ENCODE peak calls at places on chromosomes 16 and 17, in ten cellular contexts. One of them, this sample, is unnamed.

GRCh38 chr17:73292031-73292531 is 19.7 kb downstream of the CDC42EP4 start:
- ATAC-seq in activated T-cell treated with anti-CD3 and anti-CD28 coated beads, Interleukin-2, amount 50 U/mL, for 4 hours: no peak
- ATAC-seq in GM12878: peak
- ATAC-seq in activated CD8-positive, alpha-beta T cell treated with anti-CD3 and anti-CD28 coated beads, Interleukin-2, amount 10 ng/mL, durations not matched to agents 7 days and 5 days: no peak
- ATAC-seq in left lobe of liver: peak
- ATAC-seq in stimulated activated effector memory CD8-positive, alpha-beta T cell treated with anti-CD3 and anti-CD28 coated beads, Interleukin-12 subunit alpha, Interleukin-12 subunit beta, amount 100 ng/mL, for 72 hours: no peak
- ATAC-seq in sciatic nerve: peak
- ATAC-seq in lower lobe of right lung: no peak
- ATAC-seq in GM23338: no peak
- ATAC-seq in CD4-positive, alpha-beta T cell: no peak
- ATAC-seq in this sample: peak

GRCh38 chr16:84368327-84368996 is at the start of gene ATP2C2:
- ATAC-seq in activated T-cell treated with anti-CD3 and anti-CD28 coated beads, Interleukin-2, amount 50 U/mL, for 4 hours: no peak
- ATAC-seq in GM12878: no peak
- ATAC-seq in activated CD8-positive, alpha-beta T cell treated with anti-CD3 and anti-CD28 coated beads, Interleukin-2, amount 10 ng/mL, durations not matched to agents 7 days and 5 days: peak
- ATAC-seq in left lobe of liver: peak
- ATAC-seq in stimulated activated effector memory CD8-positive, alpha-beta T cell treated with anti-CD3 and anti-CD28 coated beads, Interleukin-12 subunit alpha, Interleukin-12 subunit beta, amount 100 ng/mL, for 72 hours: no peak
- ATAC-seq in sciatic nerve: no peak
- ATAC-seq in lower lobe of right lung: peak
- ATAC-seq in GM23338: peak
- ATAC-seq in CD4-positive, alpha-beta T cell: no peak
- ATAC-seq in this sample: no peak

GRCh38 chr17:82076785-82077591 is 11.4 kb upstream of the DUS1L start:
- ATAC-seq in activated T-cell treated with anti-CD3 and anti-CD28 coated beads, Interleukin-2, amount 50 U/mL, for 4 hours: no peak
- ATAC-seq in GM12878: peak
- ATAC-seq in activated CD8-positive, alpha-beta T cell treated with anti-CD3 and anti-CD28 coated beads, Interleukin-2, amount 10 ng/mL, durations not matched to agents 7 days and 5 days: no peak
- ATAC-seq in left lobe of liver: peak
- ATAC-seq in stimulated activated effector memory CD8-positive, alpha-beta T cell treated with anti-CD3 and anti-CD28 coated beads, Interleukin-12 subunit alpha, Interleukin-12 subunit beta, amount 100 ng/mL, for 72 hours: peak
- ATAC-seq in sciatic nerve: peak
- ATAC-seq in lower lobe of right lung: peak
- ATAC-seq in GM23338: peak
- ATAC-seq in CD4-positive, alpha-beta T cell: no peak
- ATAC-seq in this sample: no peak

GRCh38 chr16:20889625-20890275 is 10.4 kb downstream of the DCUN1D3 start:
- ATAC-seq in activated T-cell treated with anti-CD3 and anti-CD28 coated beads, Interleukin-2, amount 50 U/mL, for 4 hours: no peak
- ATAC-seq in GM12878: no peak
- ATAC-seq in activated CD8-positive, alpha-beta T cell treated with anti-CD3 and anti-CD28 coated beads, Interleukin-2, amount 10 ng/mL, durations not matched to agents 7 days and 5 days: no peak
- ATAC-seq in left lobe of liver: peak
- ATAC-seq in stimulated activated effector memory CD8-positive, alpha-beta T cell treated with anti-CD3 and anti-CD28 coated beads, Interleukin-12 subunit alpha, Interleukin-12 subunit beta, amount 100 ng/mL, for 72 hours: no peak
- ATAC-seq in sciatic nerve: no peak
- ATAC-seq in lower lobe of right lung: peak
- ATAC-seq in GM23338: peak
- ATAC-seq in CD4-positive, alpha-beta T cell: no peak
- ATAC-seq in this sample: no peak

GRCh38 chr16:75580-76501 is 2.2 kb upstream of the MPG start:
- ATAC-seq in activated T-cell treated with anti-CD3 and anti-CD28 coated beads, Interleukin-2, amount 50 U/mL, for 4 hours: no peak
- ATAC-seq in GM12878: no peak
- ATAC-seq in activated CD8-positive, alpha-beta T cell treated with anti-CD3 and anti-CD28 coated beads, Interleukin-2, amount 10 ng/mL, durations not matched to agents 7 days and 5 days: no peak
- ATAC-seq in left lobe of liver: no peak
- ATAC-seq in stimulated activated effector memory CD8-positive, alpha-beta T cell treated with anti-CD3 and anti-CD28 coated beads, Interleukin-12 subunit alpha, Interleukin-12 subunit beta, amount 100 ng/mL, for 72 hours: no peak
- ATAC-seq in sciatic nerve: peak
- ATAC-seq in lower lobe of right lung: peak
- ATAC-seq in GM23338: peak
- ATAC-seq in CD4-positive, alpha-beta T cell: no peak
- ATAC-seq in this sample: no peak

GRCh38 chr17:49901460-49902331 is 53.8 kb upstream of the TAC4 start:
- ATAC-seq in activated T-cell treated with anti-CD3 and anti-CD28 coated beads, Interleukin-2, amount 50 U/mL, for 4 hours: peak
- ATAC-seq in GM12878: no peak
- ATAC-seq in activated CD8-positive, alpha-beta T cell treated with anti-CD3 and anti-CD28 coated beads, Interleukin-2, amount 10 ng/mL, durations not matched to agents 7 days and 5 days: no peak
- ATAC-seq in left lobe of liver: no peak
- ATAC-seq in stimulated activated effector memory CD8-positive, alpha-beta T cell treated with anti-CD3 and anti-CD28 coated beads, Interleukin-12 subunit alpha, Interleukin-12 subunit beta, amount 100 ng/mL, for 72 hours: no peak
- ATAC-seq in sciatic nerve: no peak
- ATAC-seq in lower lobe of right lung: peak
- ATAC-seq in GM23338: peak
- ATAC-seq in CD4-positive, alpha-beta T cell: no peak
- ATAC-seq in this sample: no peak

GRCh38 chr17:683499-684254 is 31.0 kb downstream of the VPS53 start:
- ATAC-seq in activated T-cell treated with anti-CD3 and anti-CD28 coated beads, Interleukin-2, amount 50 U/mL, for 4 hours: no peak
- ATAC-seq in GM12878: no peak
- ATAC-seq in activated CD8-positive, alpha-beta T cell treated with anti-CD3 and anti-CD28 coated beads, Interleukin-2, amount 10 ng/mL, durations not matched to agents 7 days and 5 days: no peak
- ATAC-seq in left lobe of liver: no peak
- ATAC-seq in stimulated activated effector memory CD8-positive, alpha-beta T cell treated with anti-CD3 and anti-CD28 coated beads, Interleukin-12 subunit alpha, Interleukin-12 subunit beta, amount 100 ng/mL, for 72 hours: peak
- ATAC-seq in sciatic nerve: no peak
- ATAC-seq in lower lobe of right lung: no peak
- ATAC-seq in GM23338: no peak
- ATAC-seq in CD4-positive, alpha-beta T cell: no peak
- ATAC-seq in this sample: peak

GRCh38 chr17:1271441-1271840 is 1.2 kb downstream of the BHLHA9 start:
- ATAC-seq in activated T-cell treated with anti-CD3 and anti-CD28 coated beads, Interleukin-2, amount 50 U/mL, for 4 hours: no peak
- ATAC-seq in GM12878: no peak
- ATAC-seq in activated CD8-positive, alpha-beta T cell treated with anti-CD3 and anti-CD28 coated beads, Interleukin-2, amount 10 ng/mL, durations not matched to agents 7 days and 5 days: no peak
- ATAC-seq in left lobe of liver: no peak
- ATAC-seq in stimulated activated effector memory CD8-positive, alpha-beta T cell treated with anti-CD3 and anti-CD28 coated beads, Interleukin-12 subunit alpha, Interleukin-12 subunit beta, amount 100 ng/mL, for 72 hours: no peak
- ATAC-seq in sciatic nerve: no peak
- ATAC-seq in lower lobe of right lung: no peak
- ATAC-seq in GM23338: no peak
- ATAC-seq in CD4-positive, alpha-beta T cell: no peak
- ATAC-seq in this sample: no peak

GRCh38 chr17:81195941-81196495 is 26.7 kb downstream of the CEP131 start:
- ATAC-seq in activated T-cell treated with anti-CD3 and anti-CD28 coated beads, Interleukin-2, amount 50 U/mL, for 4 hours: no peak
- ATAC-seq in GM12878: no peak
- ATAC-seq in activated CD8-positive, alpha-beta T cell treated with anti-CD3 and anti-CD28 coated beads, Interleukin-2, amount 10 ng/mL, durations not matched to agents 7 days and 5 days: no peak
- ATAC-seq in left lobe of liver: no peak
- ATAC-seq in stimulated activated effector memory CD8-positive, alpha-beta T cell treated with anti-CD3 and anti-CD28 coated beads, Interleukin-12 subunit alpha, Interleukin-12 subunit beta, amount 100 ng/mL, for 72 hours: no peak
- ATAC-seq in sciatic nerve: no peak
- ATAC-seq in lower lobe of right lung: no peak
- ATAC-seq in GM23338: no peak
- ATAC-seq in CD4-positive, alpha-beta T cell: no peak
- ATAC-seq in this sample: no peak

GRCh38 chr17:51487947-51488346 is 227.6 kb downstream of the UTP18 start:
- ATAC-seq in activated T-cell treated with anti-CD3 and anti-CD28 coated beads, Interleukin-2, amount 50 U/mL, for 4 hours: peak
- ATAC-seq in GM12878: peak
- ATAC-seq in activated CD8-positive, alpha-beta T cell treated with anti-CD3 and anti-CD28 coated beads, Interleukin-2, amount 10 ng/mL, durations not matched to agents 7 days and 5 days: no peak
- ATAC-seq in left lobe of liver: no peak
- ATAC-seq in stimulated activated effector memory CD8-positive, alpha-beta T cell treated with anti-CD3 and anti-CD28 coated beads, Interleukin-12 subunit alpha, Interleukin-12 subunit beta, amount 100 ng/mL, for 72 hours: peak
- ATAC-seq in sciatic nerve: no peak
- ATAC-seq in lower lobe of right lung: peak
- ATAC-seq in GM23338: peak
- ATAC-seq in CD4-positive, alpha-beta T cell: peak
- ATAC-seq in this sample: peak

GRCh38 chr17:65047939-65048338 is 8.6 kb downstream of the GNA13 start:
- ATAC-seq in activated T-cell treated with anti-CD3 and anti-CD28 coated beads, Interleukin-2, amount 50 U/mL, for 4 hours: no peak
- ATAC-seq in GM12878: peak
- ATAC-seq in activated CD8-positive, alpha-beta T cell treated with anti-CD3 and anti-CD28 coated beads, Interleukin-2, amount 10 ng/mL, durations not matched to agents 7 days and 5 days: no peak
- ATAC-seq in left lobe of liver: peak
- ATAC-seq in stimulated activated effector memory CD8-positive, alpha-beta T cell treated with anti-CD3 and anti-CD28 coated beads, Interleukin-12 subunit alpha, Interleukin-12 subunit beta, amount 100 ng/mL, for 72 hours: no peak
- ATAC-seq in sciatic nerve: peak
- ATAC-seq in lower lobe of right lung: peak
- ATAC-seq in GM23338: no peak
- ATAC-seq in CD4-positive, alpha-beta T cell: peak
- ATAC-seq in this sample: no peak

GRCh38 chr17:35784895-35785294 is 10.5 kb downstream of the MMP28 start:
- ATAC-seq in activated T-cell treated with anti-CD3 and anti-CD28 coated beads, Interleukin-2, amount 50 U/mL, for 4 hours: no peak
- ATAC-seq in GM12878: no peak
- ATAC-seq in activated CD8-positive, alpha-beta T cell treated with anti-CD3 and anti-CD28 coated beads, Interleukin-2, amount 10 ng/mL, durations not matched to agents 7 days and 5 days: no peak
- ATAC-seq in left lobe of liver: no peak
- ATAC-seq in stimulated activated effector memory CD8-positive, alpha-beta T cell treated with anti-CD3 and anti-CD28 coated beads, Interleukin-12 subunit alpha, Interleukin-12 subunit beta, amount 100 ng/mL, for 72 hours: no peak
- ATAC-seq in sciatic nerve: no peak
- ATAC-seq in lower lobe of right lung: peak
- ATAC-seq in GM23338: no peak
- ATAC-seq in CD4-positive, alpha-beta T cell: no peak
- ATAC-seq in this sample: no peak

GRCh38 chr16:70715113-70715711 is 29.4 kb upstream of the MTSS2 start:
- ATAC-seq in activated T-cell treated with anti-CD3 and anti-CD28 coated beads, Interleukin-2, amount 50 U/mL, for 4 hours: no peak
- ATAC-seq in GM12878: no peak
- ATAC-seq in activated CD8-positive, alpha-beta T cell treated with anti-CD3 and anti-CD28 coated beads, Interleukin-2, amount 10 ng/mL, durations not matched to agents 7 days and 5 days: no peak
- ATAC-seq in left lobe of liver: peak
- ATAC-seq in stimulated activated effector memory CD8-positive, alpha-beta T cell treated with anti-CD3 and anti-CD28 coated beads, Interleukin-12 subunit alpha, Interleukin-12 subunit beta, amount 100 ng/mL, for 72 hours: no peak
- ATAC-seq in sciatic nerve: peak
- ATAC-seq in lower lobe of right lung: peak
- ATAC-seq in GM23338: peak
- ATAC-seq in CD4-positive, alpha-beta T cell: no peak
- ATAC-seq in this sample: no peak

GRCh38 chr17:1515640-1516402 is 591 bp downstream of the INPP5K start:
- ATAC-seq in activated T-cell treated with anti-CD3 and anti-CD28 coated beads, Interleukin-2, amount 50 U/mL, for 4 hours: peak
- ATAC-seq in GM12878: peak
- ATAC-seq in activated CD8-positive, alpha-beta T cell treated with anti-CD3 and anti-CD28 coated beads, Interleukin-2, amount 10 ng/mL, durations not matched to agents 7 days and 5 days: peak
- ATAC-seq in left lobe of liver: peak
- ATAC-seq in stimulated activated effector memory CD8-positive, alpha-beta T cell treated with anti-CD3 and anti-CD28 coated beads, Interleukin-12 subunit alpha, Interleukin-12 subunit beta, amount 100 ng/mL, for 72 hours: peak
- ATAC-seq in sciatic nerve: peak
- ATAC-seq in lower lobe of right lung: peak
- ATAC-seq in GM23338: peak
- ATAC-seq in CD4-positive, alpha-beta T cell: peak
- ATAC-seq in this sample: peak

GRCh38 chr17:17511293-17511741 is 15.1 kb upstream of the RASD1 start:
- ATAC-seq in activated T-cell treated with anti-CD3 and anti-CD28 coated beads, Interleukin-2, amount 50 U/mL, for 4 hours: no peak
- ATAC-seq in GM12878: no peak
- ATAC-seq in activated CD8-positive, alpha-beta T cell treated with anti-CD3 and anti-CD28 coated beads, Interleukin-2, amount 10 ng/mL, durations not matched to agents 7 days and 5 days: no peak
- ATAC-seq in left lobe of liver: no peak
- ATAC-seq in stimulated activated effector memory CD8-positive, alpha-beta T cell treated with anti-CD3 and anti-CD28 coated beads, Interleukin-12 subunit alpha, Interleukin-12 subunit beta, amount 100 ng/mL, for 72 hours: no peak
- ATAC-seq in sciatic nerve: no peak
- ATAC-seq in lower lobe of right lung: no peak
- ATAC-seq in GM23338: no peak
- ATAC-seq in CD4-positive, alpha-beta T cell: no peak
- ATAC-seq in this sample: no peak

GRCh38 chr16:66354321-66354854 is 12.1 kb upstream of the CDH5 start:
- ATAC-seq in activated T-cell treated with anti-CD3 and anti-CD28 coated beads, Interleukin-2, amount 50 U/mL, for 4 hours: no peak
- ATAC-seq in GM12878: no peak
- ATAC-seq in activated CD8-positive, alpha-beta T cell treated with anti-CD3 and anti-CD28 coated beads, Interleukin-2, amount 10 ng/mL, durations not matched to agents 7 days and 5 days: no peak
- ATAC-seq in left lobe of liver: peak
- ATAC-seq in stimulated activated effector memory CD8-positive, alpha-beta T cell treated with anti-CD3 and anti-CD28 coated beads, Interleukin-12 subunit alpha, Interleukin-12 subunit beta, amount 100 ng/mL, for 72 hours: no peak
- ATAC-seq in sciatic nerve: no peak
- ATAC-seq in lower lobe of right lung: no peak
- ATAC-seq in GM23338: no peak
- ATAC-seq in CD4-positive, alpha-beta T cell: no peak
- ATAC-seq in this sample: peak

GRCh38 chr17:21029515-21029914 is 13.3 kb downstream of the USP22 start:
- ATAC-seq in activated T-cell treated with anti-CD3 and anti-CD28 coated beads, Interleukin-2, amount 50 U/mL, for 4 hours: peak
- ATAC-seq in GM12878: no peak
- ATAC-seq in activated CD8-positive, alpha-beta T cell treated with anti-CD3 and anti-CD28 coated beads, Interleukin-2, amount 10 ng/mL, durations not matched to agents 7 days and 5 days: no peak
- ATAC-seq in left lobe of liver: no peak
- ATAC-seq in stimulated activated effector memory CD8-positive, alpha-beta T cell treated with anti-CD3 and anti-CD28 coated beads, Interleukin-12 subunit alpha, Interleukin-12 subunit beta, amount 100 ng/mL, for 72 hours: peak
- ATAC-seq in sciatic nerve: no peak
- ATAC-seq in lower lobe of right lung: peak
- ATAC-seq in GM23338: no peak
- ATAC-seq in CD4-positive, alpha-beta T cell: no peak
- ATAC-seq in this sample: peak

GRCh38 chr17:48484850-48485249 is 46.0 kb downstream of the HOXB1 start:
- ATAC-seq in activated T-cell treated with anti-CD3 and anti-CD28 coated beads, Interleukin-2, amount 50 U/mL, for 4 hours: peak
- ATAC-seq in GM12878: peak
- ATAC-seq in activated CD8-positive, alpha-beta T cell treated with anti-CD3 and anti-CD28 coated beads, Interleukin-2, amount 10 ng/mL, durations not matched to agents 7 days and 5 days: no peak
- ATAC-seq in left lobe of liver: no peak
- ATAC-seq in stimulated activated effector memory CD8-positive, alpha-beta T cell treated with anti-CD3 and anti-CD28 coated beads, Interleukin-12 subunit alpha, Interleukin-12 subunit beta, amount 100 ng/mL, for 72 hours: peak
- ATAC-seq in sciatic nerve: no peak
- ATAC-seq in lower lobe of right lung: no peak
- ATAC-seq in GM23338: no peak
- ATAC-seq in CD4-positive, alpha-beta T cell: no peak
- ATAC-seq in this sample: peak

GRCh38 chr16:68739964-68740627 is 3.0 kb downstream of the CDH1 start:
- ATAC-seq in activated T-cell treated with anti-CD3 and anti-CD28 coated beads, Interleukin-2, amount 50 U/mL, for 4 hours: no peak
- ATAC-seq in GM12878: peak
- ATAC-seq in activated CD8-positive, alpha-beta T cell treated with anti-CD3 and anti-CD28 coated beads, Interleukin-2, amount 10 ng/mL, durations not matched to agents 7 days and 5 days: no peak
- ATAC-seq in left lobe of liver: no peak
- ATAC-seq in stimulated activated effector memory CD8-positive, alpha-beta T cell treated with anti-CD3 and anti-CD28 coated beads, Interleukin-12 subunit alpha, Interleukin-12 subunit beta, amount 100 ng/mL, for 72 hours: no peak
- ATAC-seq in sciatic nerve: no peak
- ATAC-seq in lower lobe of right lung: no peak
- ATAC-seq in GM23338: no peak
- ATAC-seq in CD4-positive, alpha-beta T cell: no peak
- ATAC-seq in this sample: no peak

GRCh38 chr17:81313776-81314409 is 18.8 kb upstream of the SLC38A10 start:
- ATAC-seq in activated T-cell treated with anti-CD3 and anti-CD28 coated beads, Interleukin-2, amount 50 U/mL, for 4 hours: no peak
- ATAC-seq in GM12878: no peak
- ATAC-seq in activated CD8-positive, alpha-beta T cell treated with anti-CD3 and anti-CD28 coated beads, Interleukin-2, amount 10 ng/mL, durations not matched to agents 7 days and 5 days: no peak
- ATAC-seq in left lobe of liver: no peak
- ATAC-seq in stimulated activated effector memory CD8-positive, alpha-beta T cell treated with anti-CD3 and anti-CD28 coated beads, Interleukin-12 subunit alpha, Interleukin-12 subunit beta, amount 100 ng/mL, for 72 hours: no peak
- ATAC-seq in sciatic nerve: no peak
- ATAC-seq in lower lobe of right lung: no peak
- ATAC-seq in GM23338: no peak
- ATAC-seq in CD4-positive, alpha-beta T cell: no peak
- ATAC-seq in this sample: no peak

GRCh38 chr17:57595942-57596695 is 149.0 kb downstream of the CCDC182 start:
- ATAC-seq in activated T-cell treated with anti-CD3 and anti-CD28 coated beads, Interleukin-2, amount 50 U/mL, for 4 hours: no peak
- ATAC-seq in GM12878: no peak
- ATAC-seq in activated CD8-positive, alpha-beta T cell treated with anti-CD3 and anti-CD28 coated beads, Interleukin-2, amount 10 ng/mL, durations not matched to agents 7 days and 5 days: no peak
- ATAC-seq in left lobe of liver: no peak
- ATAC-seq in stimulated activated effector memory CD8-positive, alpha-beta T cell treated with anti-CD3 and anti-CD28 coated beads, Interleukin-12 subunit alpha, Interleukin-12 subunit beta, amount 100 ng/mL, for 72 hours: no peak
- ATAC-seq in sciatic nerve: no peak
- ATAC-seq in lower lobe of right lung: no peak
- ATAC-seq in GM23338: no peak
- ATAC-seq in CD4-positive, alpha-beta T cell: no peak
- ATAC-seq in this sample: no peak

GRCh38 chr17:35170968-35171771 is 23.0 kb downstream of the SLC35G3 start:
- ATAC-seq in activated T-cell treated with anti-CD3 and anti-CD28 coated beads, Interleukin-2, amount 50 U/mL, for 4 hours: peak
- ATAC-seq in GM12878: peak
- ATAC-seq in activated CD8-positive, alpha-beta T cell treated with anti-CD3 and anti-CD28 coated beads, Interleukin-2, amount 10 ng/mL, durations not matched to agents 7 days and 5 days: peak
- ATAC-seq in left lobe of liver: peak
- ATAC-seq in stimulated activated effector memory CD8-positive, alpha-beta T cell treated with anti-CD3 and anti-CD28 coated beads, Interleukin-12 subunit alpha, Interleukin-12 subunit beta, amount 100 ng/mL, for 72 hours: peak
- ATAC-seq in sciatic nerve: peak
- ATAC-seq in lower lobe of right lung: no peak
- ATAC-seq in GM23338: peak
- ATAC-seq in CD4-positive, alpha-beta T cell: peak
- ATAC-seq in this sample: peak

GRCh38 chr16:57998484-57998883 is 2.0 kb downstream of the ZNF319 start:
- ATAC-seq in activated T-cell treated with anti-CD3 and anti-CD28 coated beads, Interleukin-2, amount 50 U/mL, for 4 hours: peak
- ATAC-seq in GM12878: no peak
- ATAC-seq in activated CD8-positive, alpha-beta T cell treated with anti-CD3 and anti-CD28 coated beads, Interleukin-2, amount 10 ng/mL, durations not matched to agents 7 days and 5 days: peak
- ATAC-seq in left lobe of liver: no peak
- ATAC-seq in stimulated activated effector memory CD8-positive, alpha-beta T cell treated with anti-CD3 and anti-CD28 coated beads, Interleukin-12 subunit alpha, Interleukin-12 subunit beta, amount 100 ng/mL, for 72 hours: peak
- ATAC-seq in sciatic nerve: no peak
- ATAC-seq in lower lobe of right lung: peak
- ATAC-seq in GM23338: no peak
- ATAC-seq in CD4-positive, alpha-beta T cell: peak
- ATAC-seq in this sample: peak

GRCh38 chr16:11165349-11165748 is 90.7 kb downstream of the SOCS1 start:
- ATAC-seq in activated T-cell treated with anti-CD3 and anti-CD28 coated beads, Interleukin-2, amount 50 U/mL, for 4 hours: no peak
- ATAC-seq in GM12878: no peak
- ATAC-seq in activated CD8-positive, alpha-beta T cell treated with anti-CD3 and anti-CD28 coated beads, Interleukin-2, amount 10 ng/mL, durations not matched to agents 7 days and 5 days: no peak
- ATAC-seq in left lobe of liver: no peak
- ATAC-seq in stimulated activated effector memory CD8-positive, alpha-beta T cell treated with anti-CD3 and anti-CD28 coated beads, Interleukin-12 subunit alpha, Interleukin-12 subunit beta, amount 100 ng/mL, for 72 hours: no peak
- ATAC-seq in sciatic nerve: no peak
- ATAC-seq in lower lobe of right lung: no peak
- ATAC-seq in GM23338: no peak
- ATAC-seq in CD4-positive, alpha-beta T cell: no peak
- ATAC-seq in this sample: no peak

This sample was measured in activated T-helper 17 cell treated with anti-CD3 and anti-CD28 coated beads, Interleukin-2, amount 50 U/mL, for 72 hours.